ENCODE peak calls at places on chromosomes 1 and 21, in seven cellular contexts. One of them, this sample, is unnamed.

GRCh38 chr1:167111853-167112455 is 18.1 kb downstream of the STYXL2 start:
- DNase-seq in ovary: no peak
- DNase-seq in K562: no peak
- DNase-seq in adrenal gland: no peak
- DNase-seq in psoas muscle: no peak
- DNase-seq in right lobe of liver: no peak
- DNase-seq in AG04450: no peak
- DNase-seq in this sample: no peak

GRCh38 chr1:49229555-49229954 is 452.9 kb upstream of the BEND5 start:
- DNase-seq in ovary: no peak
- DNase-seq in K562: no peak
- DNase-seq in adrenal gland: no peak
- DNase-seq in psoas muscle: no peak
- DNase-seq in right lobe of liver: no peak
- DNase-seq in AG04450: no peak
- DNase-seq in this sample: no peak

GRCh38 chr1:10490271-10490970 is 15.7 kb downstream of the PEX14 start:
- DNase-seq in ovary: no peak
- DNase-seq in K562: no peak
- DNase-seq in adrenal gland: peak
- DNase-seq in psoas muscle: no peak
- DNase-seq in right lobe of liver: no peak
- DNase-seq in AG04450: no peak
- DNase-seq in this sample: no peak

GRCh38 chr1:109749221-109749620 is 8.4 kb upstream of the GSTM3 start:
- DNase-seq in ovary: no peak
- DNase-seq in K562: no peak
- DNase-seq in adrenal gland: no peak
- DNase-seq in psoas muscle: no peak
- DNase-seq in right lobe of liver: no peak
- DNase-seq in AG04450: no peak
- DNase-seq in this sample: no peak

GRCh38 chr1:58983159-58983558 is 199.3 kb upstream of the JUN start:
- DNase-seq in ovary: no peak
- DNase-seq in K562: no peak
- DNase-seq in adrenal gland: no peak
- DNase-seq in psoas muscle: no peak
- DNase-seq in right lobe of liver: no peak
- DNase-seq in AG04450: no peak
- DNase-seq in this sample: no peak

GRCh38 chr1:48947761-48948537 is 171.3 kb upstream of the BEND5 start:
- DNase-seq in ovary: no peak
- DNase-seq in K562: no peak
- DNase-seq in adrenal gland: no peak
- DNase-seq in psoas muscle: no peak
- DNase-seq in right lobe of liver: no peak
- DNase-seq in AG04450: no peak
- DNase-seq in this sample: no peak

GRCh38 chr21:41242238-41242829 is 74.3 kb upstream of the FAM3B start:
- DNase-seq in ovary: no peak
- DNase-seq in K562: no peak
- DNase-seq in adrenal gland: no peak
- DNase-seq in psoas muscle: no peak
- DNase-seq in right lobe of liver: no peak
- DNase-seq in AG04450: no peak
- DNase-seq in this sample: no peak

GRCh38 chr1:50611675-50612074 is 188.4 kb upstream of the DMRTA2 start:
- DNase-seq in ovary: no peak
- DNase-seq in K562: no peak
- DNase-seq in adrenal gland: no peak
- DNase-seq in psoas muscle: no peak
- DNase-seq in right lobe of liver: no peak
- DNase-seq in AG04450: no peak
- DNase-seq in this sample: no peak

GRCh38 chr21:42162831-42163510 is 56.0 kb upstream of the ABCG1 start:
- DNase-seq in ovary: no peak
- DNase-seq in K562: no peak
- DNase-seq in adrenal gland: no peak
- DNase-seq in psoas muscle: no peak
- DNase-seq in right lobe of liver: no peak
- DNase-seq in AG04450: no peak
- DNase-seq in this sample: no peak

GRCh38 chr1:228838717-228839500 is 103.6 kb downstream of the RHOU start:
- DNase-seq in ovary: no peak
- DNase-seq in K562: no peak
- DNase-seq in adrenal gland: no peak
- DNase-seq in psoas muscle: no peak
- DNase-seq in right lobe of liver: no peak
- DNase-seq in AG04450: peak
- DNase-seq in this sample: no peak

GRCh38 chr1:2865571-2866414 is 64.3 kb upstream of the TTC34 start:
- DNase-seq in ovary: no peak
- DNase-seq in K562: no peak
- DNase-seq in adrenal gland: no peak
- DNase-seq in psoas muscle: peak
- DNase-seq in right lobe of liver: no peak
- DNase-seq in AG04450: no peak
- DNase-seq in this sample: no peak

GRCh38 chr1:58989845-58990244 is 206.0 kb upstream of the JUN start:
- DNase-seq in ovary: no peak
- DNase-seq in K562: no peak
- DNase-seq in adrenal gland: no peak
- DNase-seq in psoas muscle: no peak
- DNase-seq in right lobe of liver: no peak
- DNase-seq in AG04450: no peak
- DNase-seq in this sample: no peak

DNA sequence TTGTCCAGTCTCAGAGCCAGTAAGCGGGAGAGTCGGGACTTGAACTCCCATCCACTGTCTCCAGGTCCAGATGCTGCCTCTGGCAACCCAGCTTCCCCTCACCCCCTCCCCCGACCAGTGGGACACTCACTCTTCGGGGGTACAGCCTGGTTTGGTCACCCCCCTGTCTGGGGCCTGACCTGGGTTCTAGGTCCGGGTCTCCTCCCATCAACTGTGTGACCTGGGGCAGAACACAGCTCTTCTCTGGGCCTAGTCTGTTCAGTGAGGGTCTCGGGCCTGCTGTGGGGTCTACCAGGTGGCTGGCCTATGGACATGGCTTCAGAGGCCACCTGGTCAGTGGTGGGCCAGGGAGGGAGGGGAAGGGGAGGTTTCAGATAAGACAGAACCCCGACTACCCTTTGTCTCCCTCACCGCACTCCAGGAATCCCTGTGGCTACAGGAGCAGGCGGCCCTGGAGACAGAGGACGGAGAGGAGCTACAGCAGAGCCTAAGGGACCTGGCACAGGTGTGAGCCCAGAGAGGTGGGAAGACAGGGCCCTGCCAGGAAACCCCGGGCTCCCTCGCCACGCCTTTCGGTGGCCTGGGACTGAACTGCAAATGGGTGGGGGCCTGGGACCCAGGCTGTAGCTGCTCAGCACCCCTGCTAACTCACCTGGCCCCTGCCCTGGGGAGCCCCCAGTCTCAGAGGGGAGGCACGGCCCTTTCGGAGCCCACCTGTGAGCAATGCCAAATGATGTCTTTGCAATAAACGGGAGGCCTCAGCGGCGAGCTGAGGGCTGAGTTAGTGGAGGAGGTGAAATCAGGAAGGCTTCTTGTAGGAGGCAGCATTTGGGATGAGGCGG is 4.1 kb upstream of the NBPF3 start:
- DNase-seq in ovary: no peak
- DNase-seq in K562: no peak
- DNase-seq in adrenal gland: no peak
- DNase-seq in psoas muscle: no peak
- DNase-seq in right lobe of liver: no peak
- DNase-seq in AG04450: no peak
- DNase-seq in this sample: no peak
- H3K4me3 ChIP-seq in ovary: no peak
- H3K4me3 ChIP-seq in K562: no peak
- H3K4me3 ChIP-seq in adrenal gland: no peak
- H3K4me3 ChIP-seq in psoas muscle: no peak
- H3K4me3 ChIP-seq in right lobe of liver: no peak
- H3K4me3 ChIP-seq in AG04450: no peak
- H3K4me3 ChIP-seq in this sample: no peak

GRCh38 chr1:119632836-119633235 is 15.2 kb downstream of the ZNF697 start:
- DNase-seq in ovary: no peak
- DNase-seq in K562: no peak
- DNase-seq in adrenal gland: no peak
- DNase-seq in psoas muscle: no peak
- DNase-seq in right lobe of liver: no peak
- DNase-seq in AG04450: no peak
- DNase-seq in this sample: no peak
- H3K27ac ChIP-seq in ovary: no peak
- H3K27ac ChIP-seq in K562: no peak
- H3K27ac ChIP-seq in adrenal gland: no peak
- H3K27ac ChIP-seq in psoas muscle: peak
- H3K27ac ChIP-seq in right lobe of liver: no peak
- H3K27ac ChIP-seq in AG04450: no peak
- H3K27ac ChIP-seq in this sample: peak

GRCh38 chr1:46528297-46528955 is 23.0 kb downstream of the KNCN start:
- DNase-seq in ovary: no peak
- DNase-seq in K562: peak
- DNase-seq in adrenal gland: no peak
- DNase-seq in psoas muscle: no peak
- DNase-seq in right lobe of liver: no peak
- DNase-seq in AG04450: no peak
- DNase-seq in this sample: no peak
- TF ChIP-seq CTCF in ovary: no peak
- TF ChIP-seq CTCF in K562: peak
- TF ChIP-seq CTCF in adrenal gland: no peak
- TF ChIP-seq CTCF in psoas muscle: no peak
- TF ChIP-seq CTCF in right lobe of liver: no peak
- TF ChIP-seq CTCF in AG04450: peak
- TF ChIP-seq CTCF in this sample: no peak

DNA sequence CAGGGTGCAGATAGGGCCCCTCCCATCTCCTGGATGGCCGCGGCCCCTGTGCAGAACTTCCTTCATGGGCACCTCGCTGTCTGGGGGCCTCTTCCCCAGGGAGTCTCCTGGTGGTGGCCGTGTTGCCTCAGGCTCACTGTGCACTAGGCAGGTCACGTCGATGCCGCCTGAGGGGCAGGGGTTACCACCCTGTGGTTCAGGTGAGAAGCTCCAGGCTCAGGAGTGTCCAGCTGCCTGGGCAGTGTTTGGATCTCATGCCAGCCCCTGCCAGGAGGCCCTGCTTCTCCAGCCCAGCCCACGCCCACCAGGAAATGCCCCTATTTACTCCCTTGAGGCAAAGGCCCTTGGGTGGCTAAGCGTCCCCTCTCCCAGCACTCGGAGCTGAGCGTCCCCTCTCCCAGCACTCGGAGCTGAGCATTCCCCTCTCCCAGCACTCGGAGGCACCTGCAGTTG is 2.1 kb downstream of the ITGB2 start:
- DNase-seq in ovary: no peak
- DNase-seq in K562: no peak
- DNase-seq in adrenal gland: no peak
- DNase-seq in psoas muscle: peak
- DNase-seq in right lobe of liver: peak
- DNase-seq in AG04450: no peak
- DNase-seq in this sample: no peak
- H3K4me3 ChIP-seq in ovary: no peak
- H3K4me3 ChIP-seq in K562: no peak
- H3K4me3 ChIP-seq in adrenal gland: no peak
- H3K4me3 ChIP-seq in psoas muscle: no peak
- H3K4me3 ChIP-seq in right lobe of liver: no peak
- H3K4me3 ChIP-seq in AG04450: no peak
- H3K4me3 ChIP-seq in this sample: no peak